ENCODE peak calls at places on chromosomes 13 and 19, in ten cellular contexts. O is cardiac muscle cell, H is lower leg skin, S is upper lobe of left lung, L is K562, M is endothelial cell, A is brain microvascular endothelial cell, U is SK-N-SH, V is fibroblast of pulmonary artery, C is tibial nerve. P is an unnamed sample.
A peak's percentile ranks its signal among the peaks of the same experiment; 100 is the strongest.

GRCh38 chr13:94609196-94609595 is 7.5 kb downstream of the GPR180 start:
- DNase-seq in O (no peak), H (no peak), S (no peak), L (no peak), M (no peak), A (no peak), U (no peak), V (no peak), C (no peak), P (no peak)

GRCh38 chr19:47726467-47726866 is 13.2 kb downstream of the EHD2 start:
- DNase-seq in O (no peak), H (no peak), S (peak; percentile 56), L (no peak), M (no peak), A (no peak), U (no peak), V (peak; percentile 66), C (no peak), P (no peak)

GRCh38 chr13:66076417-66076816 is 1153.7 kb downstream of the PCDH9 start:
- DNase-seq in O (no peak), H (no peak), S (no peak), L (no peak), M (no peak), A (peak; percentile 31), U (no peak), V (peak; percentile 50), C (no peak), P (no peak)

GRCh38 chr13:30486230-30487074 is 20.7 kb upstream of the HMGB1 start:
- DNase-seq in O (no peak), H (no peak), S (peak; percentile 69), L (no peak), M (no peak), A (no peak), U (no peak), V (no peak), C (no peak), P (no peak)

GRCh38 chr19:11456659-11457058 is 21.2 kb downstream of the PRKCSH start:
- DNase-seq in O (no peak), H (no peak), S (no peak), L (no peak), M (no peak), A (no peak), U (no peak), V (no peak), C (no peak), P (no peak)

GRCh38 chr19:40303765-40304164 is 18.6 kb upstream of the AKT2 start:
- DNase-seq in O (no peak), H (no peak), S (no peak), L (no peak), M (no peak), A (no peak), U (no peak), V (no peak), C (no peak), P (no peak)

GRCh38 chr13:110683203-110683883 is 22.6 kb downstream of the CARS2 start:
- DNase-seq in O (peak; percentile 6), H (peak; percentile 34), S (no peak), L (no peak), M (no peak), A (no peak), U (no peak), V (peak; percentile 36), C (no peak), P (no peak)

GRCh38 chr13:30113983-30114491 is 193.3 kb downstream of the KATNAL1 start:
- DNase-seq in O (peak; percentile 47), H (no peak), S (peak; percentile 38), L (peak; percentile 15), M (no peak), A (no peak), U (no peak), V (no peak), C (no peak), P (no peak)

GRCh38 chr19:3188627-3189596 is 3.2 kb downstream of the NCLN start:
- DNase-seq in O (no peak), H (no peak), S (peak; percentile 61), L (no peak), M (no peak), A (no peak), U (no peak), V (no peak), C (no peak), P (no peak)

GRCh38 chr13:44140146-44140545 is 233.5 kb upstream of the SERP2 start:
- DNase-seq in O (no peak), H (no peak), S (no peak), L (no peak), M (no peak), A (no peak), U (no peak), V (no peak), C (no peak), P (no peak)

GRCh38 chr13:44142911-44143665 is 230.5 kb upstream of the SERP2 start:
- DNase-seq in O (no peak), H (no peak), S (no peak), L (peak; percentile 32), M (no peak), A (peak; percentile 80), U (no peak), V (peak; percentile 31), C (no peak), P (no peak)

GRCh38 chr13:44142540-44142867 is 231.1 kb upstream of the SERP2 start:
- DNase-seq in O (no peak), H (no peak), S (no peak), L (no peak), M (peak; percentile 8), A (no peak), U (peak; percentile 34), V (no peak), C (no peak), P (no peak)

GRCh38 chr13:44141213-44141724 is 232.4 kb upstream of the SERP2 start:
- DNase-seq in O (peak; percentile 13), H (no peak), S (peak; percentile 52), L (no peak), M (no peak), A (no peak), U (no peak), V (peak; percentile 22), C (no peak), P (no peak)

GRCh38 chr13:44141725-44142539 is 231.7 kb upstream of the SERP2 start:
- DNase-seq in O (peak; percentile 98), H (peak; percentile 99), S (peak; percentile 98), L (peak; percentile 99), M (peak; percentile 100), A (peak; percentile 93), U (peak; percentile 100), V (peak; percentile 96), C (peak; percentile 96), P (peak; percentile 100)
- TF ChIP-seq CTCF in O (no peak), H (no peak), S (peak; percentile 58), L (no peak), M (no peak), A (no peak), U (no peak), V (no peak), C (no peak), P (peak; percentile 20)

GRCh38 chr13:23618341-23618740 is 48.1 kb downstream of the TNFRSF19 start:
- DNase-seq in O (no peak), H (no peak), S (no peak), L (no peak), M (no peak), A (peak; percentile 99), U (no peak), V (peak; percentile 97), C (no peak), P (no peak)
- TF ChIP-seq CTCF in O (no peak), H (no peak), S (no peak), L (no peak), M (no peak), A (no peak), U (no peak), V (no peak), C (no peak), P (no peak)

GRCh38 chr19:32809254-32809653 is 60.3 kb downstream of the SLC7A9 start:
- DNase-seq in O (no peak), H (peak; percentile 78), S (peak; percentile 32), L (no peak), M (no peak), A (no peak), U (no peak), V (no peak), C (no peak), P (no peak)

GRCh38 chr19:32812036-32812435 is 57.5 kb downstream of the SLC7A9 start:
- DNase-seq in O (no peak), H (no peak), S (no peak), L (no peak), M (no peak), A (no peak), U (no peak), V (no peak), C (no peak), P (no peak)

GRCh38 chr19:32809754-32810153 is 59.8 kb downstream of the SLC7A9 start:
- DNase-seq in O (no peak), H (no peak), S (no peak), L (no peak), M (no peak), A (no peak), U (no peak), V (no peak), C (no peak), P (no peak)

GRCh38 chr19:32811151-32811550 is 58.4 kb downstream of the SLC7A9 start:
- DNase-seq in O (no peak), H (no peak), S (no peak), L (no peak), M (no peak), A (no peak), U (no peak), V (no peak), C (no peak), P (no peak)

GRCh38 chr19:32810452-32810851 is 59.1 kb downstream of the SLC7A9 start:
- DNase-seq in O (no peak), H (no peak), S (no peak), L (no peak), M (no peak), A (no peak), U (no peak), V (no peak), C (no peak), P (no peak)
- TF ChIP-seq CTCF in O (no peak), H (no peak), S (no peak), L (no peak), M (no peak), A (no peak), U (no peak), V (no peak), C (no peak), P (no peak)

GRCh38 chr19:1811472-1811894 is 593 bp downstream of the ATP8B3 start:
- DNase-seq in O (peak; percentile 14), H (peak; percentile 93), S (peak; percentile 59), L (peak; percentile 90), M (no peak), A (peak; percentile 18), U (peak; percentile 66), V (peak; percentile 36), C (peak; percentile 26), P (no peak)

GRCh38 chr19:1810439-1811160 is 1.5 kb downstream of the ATP8B3 start:
- DNase-seq in O (no peak), H (no peak), S (no peak), L (no peak), M (no peak), A (no peak), U (no peak), V (no peak), C (no peak), P (no peak)

GRCh38 chr19:1812426-1813196 is 535 bp upstream of the ATP8B3 start:
- DNase-seq in O (peak; percentile 97), H (peak; percentile 98), S (peak; percentile 98), L (peak; percentile 90), M (peak; percentile 79), A (peak; percentile 79), U (peak; percentile 96), V (peak; percentile 94), C (peak; percentile 83), P (peak; percentile 77)

GRCh38 chr19:1813197-1813836 is 1.2 kb upstream of the ATP8B3 start:
- DNase-seq in O (no peak), H (no peak), S (no peak), L (no peak), M (no peak), A (no peak), U (no peak), V (no peak), C (no peak), P (no peak)

GRCh38 chr19:1811942-1812425 is at the start of gene ATP8B3:
- DNase-seq in O (no peak), H (no peak), S (no peak), L (peak; percentile 98), M (no peak), A (no peak), U (peak; percentile 99), V (no peak), C (no peak), P (no peak)
- TF ChIP-seq CTCF in O (peak; percentile 8), H (no peak), S (no peak), L (peak; percentile 24), M (no peak), A (no peak), U (peak; percentile 41), V (no peak), C (no peak), P (peak; percentile 31)

P was measured in progenitor cell of endocrine pancreas.